ENCODE peak calls at places on chromosomes 2 and 18, in nine cellular contexts. X is astrocyte of the cerebellum; B is upper lobe of right lung; E is tibial nerve; K is CD8-positive, alpha-beta T cell; F is PC-9; D is colonic mucosa; P is bronchial epithelial cell; T is coronary artery. R is an unnamed sample.

GRCh38 chr2:219803294-219803693 is 175.9 kb downstream of the SLC4A3 start:
- DNase-seq in X (peak; percentile 70), B (no peak), E (no peak), K (no peak), F (no peak), D (no peak), P (peak; percentile 16), T (no peak), R (peak; percentile 49)

GRCh38 chr2:213696427-213696826 is 412.2 kb downstream of the SPAG16 start:
- DNase-seq in X (no peak), B (no peak), E (no peak), K (no peak), F (no peak), D (no peak), P (no peak), T (no peak), R (no peak)

GRCh38 chr18:36634573-36635216 is 194.1 kb downstream of the TPGS2 start:
- DNase-seq in X (no peak), B (no peak), E (no peak), K (no peak), F (no peak), D (no peak), P (peak; percentile 58), T (no peak), R (no peak)

GRCh38 chr2:149715005-149715592 is 127.5 kb upstream of the MMADHC start:
- DNase-seq in X (peak; percentile 35), B (no peak), E (no peak), K (no peak), F (peak; percentile 10), D (no peak), P (peak; percentile 44), T (no peak), R (peak; percentile 73)

GRCh38 chr18:26468931-26469340 is 79.4 kb downstream of the KCTD1 start:
- DNase-seq in X (no peak), B (no peak), E (no peak), K (no peak), F (no peak), D (no peak), P (no peak), T (no peak), R (no peak)

GRCh38 chr18:32422185-32422584 is 48.5 kb downstream of the GAREM1 start:
- DNase-seq in X (no peak), B (no peak), E (no peak), K (no peak), F (no peak), D (no peak), P (no peak), T (no peak), R (peak; percentile 22)

GRCh38 chr2:216057688-216058193 is 23.9 kb downstream of the PECR start:
- DNase-seq in X (peak; percentile 93), B (peak; percentile 67), E (no peak), K (peak; percentile 77), F (peak; percentile 44), D (peak; percentile 58), P (peak; percentile 70), T (no peak), R (no peak)

GRCh38 chr2:31922542-31923408 is 88.0 kb downstream of the MEMO1 start:
- DNase-seq in X (no peak), B (no peak), E (no peak), K (no peak), F (no peak), D (no peak), P (peak; percentile 95), T (no peak), R (no peak)

GRCh38 chr18:42706029-42706608 is 409.4 kb downstream of the RIT2 start:
- DNase-seq in X (no peak), B (no peak), E (no peak), K (no peak), F (no peak), D (no peak), P (no peak), T (no peak), R (no peak)

GRCh38 chr18:42712065-42712464 is 403.4 kb downstream of the RIT2 start:
- DNase-seq in X (no peak), B (no peak), E (no peak), K (no peak), F (no peak), D (no peak), P (no peak), T (no peak), R (no peak)

GRCh38 chr18:42706618-42707017 is 408.9 kb downstream of the RIT2 start:
- DNase-seq in X (no peak), B (no peak), E (no peak), K (peak; percentile 4), F (no peak), D (peak; percentile 22), P (peak; percentile 97), T (no peak), R (peak; percentile 4)

DNA sequence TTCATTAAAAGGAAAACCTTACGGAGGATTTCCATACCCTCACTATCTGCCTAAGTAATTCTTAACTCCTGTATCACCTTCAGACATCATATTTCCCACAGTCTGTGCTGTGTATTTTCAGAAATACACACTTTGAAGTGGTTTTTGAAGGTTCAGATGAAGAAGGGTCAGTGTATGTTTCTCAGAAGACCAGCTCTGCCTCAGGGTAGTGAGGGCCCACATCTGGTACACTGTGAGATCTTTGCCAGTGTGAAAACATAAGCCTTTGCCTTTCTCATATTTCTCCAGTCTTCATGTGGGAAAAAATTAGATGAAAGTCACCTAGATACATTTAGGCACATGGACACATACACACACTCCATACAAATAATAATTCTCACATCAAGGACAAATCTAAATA is 408.4 kb downstream of the RIT2 start:
- DNase-seq in X (no peak), B (no peak), E (no peak), K (no peak), F (no peak), D (no peak), P (no peak), T (no peak), R (no peak)
- H3K4me3 ChIP-seq in X (no peak overlapping the region), B (no peak overlapping the region), E (no peak overlapping the region), K (no peak overlapping the region), F (no peak overlapping the region), D (no peak overlapping the region), P (no peak overlapping the region), T (no peak overlapping the region), R (no peak overlapping the region)

GRCh38 chr18:13681701-13682100 is 44.7 kb downstream of the FAM210A start:
- DNase-seq in X (no peak), B (no peak), E (no peak), K (no peak), F (no peak), D (no peak), P (no peak), T (no peak), R (no peak)

GRCh38 chr18:13676499-13676898 is 49.9 kb downstream of the FAM210A start:
- DNase-seq in X (no peak), B (no peak), E (no peak), K (no peak), F (no peak), D (no peak), P (no peak), T (no peak), R (no peak)

GRCh38 chr18:13684546-13684945 is 41.8 kb downstream of the FAM210A start:
- DNase-seq in X (peak; percentile 6), B (no peak), E (no peak), K (no peak), F (no peak), D (no peak), P (no peak), T (no peak), R (no peak)

GRCh38 chr18:13680612-13681011 is 45.7 kb downstream of the FAM210A start:
- DNase-seq in X (no peak), B (no peak), E (no peak), K (no peak), F (no peak), D (no peak), P (peak; percentile 5), T (no peak), R (no peak)
- TF ChIP-seq CTCF in X (peak; percentile 39), B (peak; percentile 47), E (no peak), K (peak; percentile 21), F (peak; percentile 57), D (peak; percentile 33), P (peak; percentile 18), T (no peak), R (peak; percentile 44)

GRCh38 chr2:667332-668000 is 9.7 kb downstream of the TMEM18 start:
- DNase-seq in X (peak; percentile 55), B (no peak), E (no peak), K (no peak), F (peak; percentile 12), D (no peak), P (peak; percentile 81), T (no peak), R (peak; percentile 80)
- H3K4me3 ChIP-seq in X (no peak overlapping the region), B (no peak overlapping the region), E (no peak overlapping the region), K (no peak overlapping the region), F (no peak overlapping the region), D (no peak overlapping the region), P (no peak overlapping the region), T (no peak overlapping the region), R (no peak overlapping the region)

DNA sequence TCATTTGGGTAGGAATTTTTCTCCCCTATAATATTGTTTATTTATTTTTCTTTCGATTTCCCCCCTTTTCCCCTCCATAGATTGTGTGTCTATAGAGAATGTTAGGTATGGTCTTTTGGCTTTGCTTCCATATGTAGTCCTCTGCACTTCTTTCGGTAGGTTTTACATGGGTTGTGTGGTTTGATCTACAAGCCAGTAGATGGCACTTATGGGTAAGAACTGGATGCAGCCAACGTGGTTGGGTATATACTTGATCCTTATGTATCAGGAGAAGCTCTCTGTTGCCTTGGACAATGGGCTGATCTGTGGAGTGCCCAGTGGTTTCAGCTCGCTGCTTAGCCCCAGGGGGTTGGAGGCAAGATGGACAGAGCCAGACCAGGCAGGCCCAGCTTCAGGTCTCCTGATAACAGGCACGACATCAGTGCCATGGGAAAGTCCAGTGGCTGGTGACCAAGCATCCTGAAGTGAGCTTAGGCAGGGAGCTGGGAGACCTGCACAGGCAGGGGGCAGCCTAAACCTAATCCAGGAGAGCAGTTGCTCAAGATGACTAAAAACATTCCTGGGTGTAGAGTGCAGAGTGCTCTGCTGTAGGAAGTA is 488.3 kb downstream of the CCDC85A start:
- DNase-seq in X (no peak), B (no peak), E (no peak), K (no peak), F (no peak), D (no peak), P (no peak), T (no peak), R (no peak)
- TF ChIP-seq CTCF in X (no peak), B (no peak), E (no peak), K (no peak), F (no peak), D (no peak), P (no peak), T (no peak), R (no peak)

GRCh38 chr18:500230-500555 is 308 bp downstream of the COLEC12 start:
- DNase-seq in X (no peak), B (no peak), E (no peak), K (no peak), F (no peak), D (no peak), P (no peak), T (no peak), R (peak; percentile 69)
- H3K4me3 ChIP-seq in X (peak overlapping the region; percentile 91), B (peak overlapping the region; percentile 58), E (peak overlapping the region; percentile 30), K (no peak overlapping the region), F (no peak overlapping the region), D (peak overlapping the region; percentile 35), P (no peak overlapping the region), T (peak overlapping the region; percentile 71), R (peak overlapping the region; percentile 74)

GRCh38 chr2:238259085-238260020 is 19.5 kb upstream of the HES6 start:
- DNase-seq in X (no peak), B (no peak), E (no peak), K (no peak), F (peak; percentile 66), D (no peak), P (no peak), T (no peak), R (no peak)
- TF ChIP-seq CTCF in X (no peak), B (no peak), E (no peak), K (no peak), F (no peak), D (no peak), P (peak; percentile 25), T (no peak), R (no peak)